ENCODE peak calls at places on chromosomes 11 and 22, in nine cellular contexts. One of them, this sample, is unnamed.

GRCh38 chr11:118435233-118435892 is 929 bp upstream of the KMT2A start:
- DNase-seq in T-helper 9 cell: peak
- DNase-seq in GM23338: peak
- DNase-seq in EL: peak
- DNase-seq in HT1080: peak
- DNase-seq in mesothelial cell of epicardium: peak
- DNase-seq in activated T-cell treated with anti-CD3 and anti-CD28 coated beads for 1 hour: peak
- DNase-seq in NCI-H774: peak
- DNase-seq in IMR-90: peak
- DNase-seq in this sample: peak

GRCh38 chr11:69239320-69240040 is 54.5 kb upstream of the MYEOV start:
- DNase-seq in T-helper 9 cell: no peak
- DNase-seq in GM23338: no peak
- DNase-seq in EL: no peak
- DNase-seq in HT1080: no peak
- DNase-seq in mesothelial cell of epicardium: no peak
- DNase-seq in activated T-cell treated with anti-CD3 and anti-CD28 coated beads for 1 hour: no peak
- DNase-seq in NCI-H774: no peak
- DNase-seq in IMR-90: no peak
- DNase-seq in this sample: no peak

GRCh38 chr11:1407668-1408067 is 17.9 kb downstream of the BRSK2 start:
- DNase-seq in T-helper 9 cell: no peak
- DNase-seq in GM23338: no peak
- DNase-seq in EL: no peak
- DNase-seq in HT1080: no peak
- DNase-seq in mesothelial cell of epicardium: no peak
- DNase-seq in activated T-cell treated with anti-CD3 and anti-CD28 coated beads for 1 hour: no peak
- DNase-seq in NCI-H774: no peak
- DNase-seq in IMR-90: no peak
- DNase-seq in this sample: no peak

GRCh38 chr11:118622376-118623290 is 15.2 kb downstream of the PHLDB1 start:
- DNase-seq in T-helper 9 cell: no peak
- DNase-seq in GM23338: no peak
- DNase-seq in EL: peak
- DNase-seq in HT1080: peak
- DNase-seq in mesothelial cell of epicardium: no peak
- DNase-seq in activated T-cell treated with anti-CD3 and anti-CD28 coated beads for 1 hour: no peak
- DNase-seq in NCI-H774: peak
- DNase-seq in IMR-90: peak
- DNase-seq in this sample: no peak

GRCh38 chr11:2929880-2930704 is 872 bp upstream of the PHLDA2 start:
- DNase-seq in T-helper 9 cell: no peak
- DNase-seq in GM23338: peak
- DNase-seq in EL: peak
- DNase-seq in HT1080: peak
- DNase-seq in mesothelial cell of epicardium: no peak
- DNase-seq in activated T-cell treated with anti-CD3 and anti-CD28 coated beads for 1 hour: no peak
- DNase-seq in NCI-H774: no peak
- DNase-seq in IMR-90: peak
- DNase-seq in this sample: no peak

GRCh38 chr11:118789501-118790356 is 1.2 kb downstream of the DDX6 start:
- DNase-seq in T-helper 9 cell: peak
- DNase-seq in GM23338: peak
- DNase-seq in EL: peak
- DNase-seq in HT1080: peak
- DNase-seq in mesothelial cell of epicardium: no peak
- DNase-seq in activated T-cell treated with anti-CD3 and anti-CD28 coated beads for 1 hour: peak
- DNase-seq in NCI-H774: peak
- DNase-seq in IMR-90: no peak
- DNase-seq in this sample: no peak

GRCh38 chr22:24486501-24486921 is 8.6 kb upstream of the UPB1 start:
- DNase-seq in T-helper 9 cell: no peak
- DNase-seq in GM23338: no peak
- DNase-seq in EL: peak
- DNase-seq in HT1080: peak
- DNase-seq in mesothelial cell of epicardium: no peak
- DNase-seq in activated T-cell treated with anti-CD3 and anti-CD28 coated beads for 1 hour: no peak
- DNase-seq in NCI-H774: no peak
- DNase-seq in IMR-90: peak
- DNase-seq in this sample: no peak

GRCh38 chr22:43388420-43388851 is 23.4 kb upstream of the MPPED1 start:
- DNase-seq in T-helper 9 cell: peak
- DNase-seq in GM23338: peak
- DNase-seq in EL: peak
- DNase-seq in HT1080: peak
- DNase-seq in mesothelial cell of epicardium: peak
- DNase-seq in activated T-cell treated with anti-CD3 and anti-CD28 coated beads for 1 hour: peak
- DNase-seq in NCI-H774: peak
- DNase-seq in IMR-90: peak
- DNase-seq in this sample: peak

GRCh38 chr22:22030493-22031182 is 48.1 kb upstream of the TOP3B start:
- DNase-seq in T-helper 9 cell: no peak
- DNase-seq in GM23338: peak
- DNase-seq in EL: peak
- DNase-seq in HT1080: no peak
- DNase-seq in mesothelial cell of epicardium: no peak
- DNase-seq in activated T-cell treated with anti-CD3 and anti-CD28 coated beads for 1 hour: no peak
- DNase-seq in NCI-H774: no peak
- DNase-seq in IMR-90: peak
- DNase-seq in this sample: peak

This sample was measured in uterus.